ENCODE peak calls at places on chromosomes 12 and 14, in six cellular contexts. G, W, K, J, N and L are unnamed samples.
A peak's percentile ranks its signal among the peaks of the same experiment; 100 is the strongest.

GRCh38 chr12:111417290-111417689 is 11.6 kb downstream of the SH2B3 start:
- DNase-seq in G (no peak), W (no peak), K (no peak), J (no peak), N (no peak), L (no peak)

GRCh38 chr12:96063046-96063445 is 27.7 kb upstream of the LTA4H start:
- DNase-seq in G (no peak), W (no peak), K (peak; percentile 15), J (peak; percentile 21), N (peak; percentile 66), L (no peak)

GRCh38 chr14:88852632-88853031 is 28.2 kb downstream of the TTC8 start:
- DNase-seq in G (no peak), W (no peak), K (no peak), J (no peak), N (no peak), L (no peak)

GRCh38 chr12:128995619-128996018 is 142.3 kb downstream of the GLT1D1 start:
- DNase-seq in G (no peak), W (no peak), K (no peak), J (no peak), N (no peak), L (no peak)

GRCh38 chr12:89593873-89594272 is 68.0 kb upstream of the POC1B start:
- DNase-seq in G (no peak), W (no peak), K (no peak), J (no peak), N (no peak), L (no peak)

GRCh38 chr12:17038923-17039322 is 433.0 kb upstream of the LMO3 start:
- DNase-seq in G (no peak), W (no peak), K (no peak), J (no peak), N (no peak), L (no peak)

GRCh38 chr12:19074700-19075099 is 54.8 kb upstream of the PLEKHA5 start:
- DNase-seq in G (peak; percentile 31), W (no peak), K (no peak), J (no peak), N (peak; percentile 25), L (no peak)

GRCh38 chr12:76109879-76110278 is 25.4 kb upstream of the NAP1L1 start:
- DNase-seq in G (no peak), W (no peak), K (no peak), J (no peak), N (no peak), L (no peak)

GRCh38 chr14:58695514-58695913 is 57.8 kb downstream of the DACT1 start:
- DNase-seq in G (no peak), W (no peak), K (no peak), J (no peak), N (no peak), L (no peak)
- TF ChIP-seq CTCF in G (no peak), W (no peak), K (no peak), J (no peak), N (no peak), L (no peak)

GRCh38 chr14:55099741-55100140 is 29.3 kb upstream of the LGALS3 start:
- DNase-seq in G (no peak), W (no peak), K (no peak), J (no peak), N (peak; percentile 72), L (no peak)
- TF ChIP-seq CTCF in G (no peak), W (no peak), K (no peak), J (no peak), N (no peak), L (no peak)

GRCh38 chr12:38664661-38665269 is 240.6 kb downstream of the CPNE8 start:
- DNase-seq in G (no peak), W (no peak), K (no peak), J (peak; percentile 44), N (peak; percentile 40), L (no peak)
- TF ChIP-seq CTCF in G (peak; percentile 34), W (peak; percentile 27), K (no peak), J (peak; percentile 57), N (peak; percentile 63), L (no peak)

GRCh38 chr12:65854629-65855028 is 30.3 kb downstream of the HMGA2 start:
- DNase-seq in G (peak; percentile 64), W (no peak), K (no peak), J (no peak), N (peak; percentile 33), L (no peak)
- TF ChIP-seq CTCF in G (no peak), W (no peak), K (no peak), J (no peak), N (no peak), L (no peak)

GRCh38 chr12:597926-598568 is 65.2 kb downstream of the NINJ2 start:
- DNase-seq in G (no peak), W (no peak), K (no peak), J (no peak), N (no peak), L (no peak)
- TF ChIP-seq CTCF in G (no peak), W (no peak), K (no peak), J (no peak), N (no peak), L (no peak)

DNA sequence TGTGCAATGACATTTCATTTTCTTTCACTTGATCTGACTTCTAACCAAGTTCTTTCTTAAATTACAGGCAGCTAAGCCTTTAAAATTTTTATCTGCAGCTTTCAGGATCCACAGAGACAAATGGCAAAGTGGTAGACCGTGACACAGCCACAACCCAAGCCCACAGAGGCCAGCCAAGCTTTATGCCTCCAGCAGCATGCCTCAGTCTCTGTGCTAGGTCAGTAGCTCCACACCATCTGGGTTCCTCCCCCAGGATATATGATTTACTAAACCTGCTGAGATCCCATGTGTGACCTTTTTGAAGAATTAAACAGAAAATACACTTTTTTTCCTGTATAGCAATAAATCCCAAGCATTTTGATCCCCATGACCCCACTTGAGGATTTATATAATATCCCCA is 290.4 kb upstream of the CAND1 start:
- DNase-seq in G (no peak), W (no peak), K (no peak), J (no peak), N (no peak), L (no peak)
- TF ChIP-seq CTCF in G (no peak), W (no peak), K (no peak), J (no peak), N (no peak), L (no peak)